ENCODE peak calls at places on chromosomes 12 and 14, in six cellular contexts. U is non-pigmented ciliary epithelial cell; H is CD4-positive, CD25-positive, alpha-beta regulatory T cell; V is head of caudate nucleus; Q is T-helper 2 cell; B is NCI-H1105 treated with DMSO at 0.1 percent for 48 hours. D is an unnamed sample.

GRCh38 chr12:74537126-74537706 is 419 bp upstream of the ATXN7L3B start:
- DNase-seq in Q (no peak), V (no peak), H (no peak), U (peak), B (peak), D (peak)

GRCh38 chr14:105742531-105742848 is 216.1 kb downstream of the TMEM121 start:
- DNase-seq in U (no peak), B (no peak), H (no peak), V (no peak), Q (no peak), D (no peak)

GRCh38 chr14:88247228-88247627 is 75.8 kb downstream of the KCNK10 start:
- DNase-seq in H (no peak), B (no peak), Q (no peak), U (no peak), V (no peak), D (no peak)

GRCh38 chr14:74038015-74038859 is 19.1 kb downstream of the BBOF1 start:
- DNase-seq in B (peak), U (no peak), Q (peak), H (no peak), V (no peak), D (peak)

GRCh38 chr14:69481815-69482568 is 2.5 kb upstream of the PLEKHD1 start:
- DNase-seq in B (no peak), Q (no peak), V (no peak), H (no peak), U (no peak), D (no peak)

GRCh38 chr12:100234591-100235304 is 32.1 kb downstream of the DEPDC4 start:
- DNase-seq in B (peak), H (no peak), Q (no peak), V (no peak), U (peak), D (no peak)

GRCh38 chr12:70840966-70841365 is 79.6 kb downstream of the PTPRR start:
- DNase-seq in B (no peak), V (no peak), H (no peak), U (no peak), Q (no peak), D (no peak)

GRCh38 chr12:41795910-41796309 is 348.8 kb downstream of the GXYLT1 start:
- DNase-seq in U (no peak), B (no peak), H (no peak), Q (no peak), V (peak), D (no peak)

GRCh38 chr12:62646566-62646965 is 179.9 kb downstream of the MON2 start:
- DNase-seq in Q (no peak), U (no peak), H (no peak), V (no peak), B (no peak), D (no peak)

GRCh38 chr12:43309845-43310405 is 242.1 kb downstream of the ADAMTS20 start:
- DNase-seq in Q (no peak), V (no peak), H (no peak), B (no peak), U (peak), D (no peak)

GRCh38 chr14:75513911-75514672 is 8.2 kb upstream of the BATF start:
- DNase-seq in H (peak), U (no peak), B (no peak), Q (peak), V (no peak), D (no peak)

GRCh38 chr12:46209165-46209564 is 59.7 kb downstream of the SLC38A1 start:
- DNase-seq in V (no peak), U (no peak), Q (no peak), B (peak), H (no peak), D (no peak)

D was measured in immature natural killer cell.